ENCODE peak calls at places on chromosomes 12 and 14, in nine cellular contexts. H is sigmoid colon, R is transverse colon, P is A549, O is HepG2, T is tibial nerve, I is stomach, U is GM12878, L is suprapubic skin. B is an unnamed sample.

GRCh38 chr14:92340938-92341337 is 18.0 kb downstream of the SLC24A4 start:
- DNase-seq in L (no peak), T (no peak), H (no peak), I (no peak), P (no peak), R (no peak), U (no peak), O (no peak), B (no peak)

GRCh38 chr12:19841451-19841850 is 402.2 kb downstream of the AEBP2 start:
- DNase-seq in U (no peak), H (no peak), P (no peak), I (no peak), T (no peak), O (no peak), L (no peak), R (no peak), B (no peak)

GRCh38 chr12:123928897-123929296 is 43.7 kb downstream of the CCDC92 start:
- DNase-seq in O (no peak), I (no peak), P (no peak), T (no peak), U (no peak), R (no peak), L (no peak), H (no peak), B (no peak)

GRCh38 chr12:100798799-100799198 is 4.2 kb downstream of the ANO4 start:
- DNase-seq in T (no peak), R (no peak), H (no peak), U (no peak), O (no peak), I (no peak), P (no peak), L (no peak), B (no peak)

GRCh38 chr14:90642239-90642717 is 174.0 kb downstream of the TTC7B start:
- DNase-seq in T (no peak), H (no peak), U (no peak), I (no peak), P (no peak), R (no peak), O (peak; percentile 76), L (no peak), B (no peak)

GRCh38 chr12:71876400-71876799 is 36.8 kb downstream of the TBC1D15 start:
- DNase-seq in O (no peak), U (no peak), T (no peak), P (no peak), I (no peak), H (no peak), L (no peak), R (no peak), B (no peak)

GRCh38 chr12:89417246-89417977 is 65.1 kb upstream of the DUSP6 start:
- DNase-seq in I (no peak), L (no peak), T (no peak), R (no peak), H (no peak), U (no peak), P (no peak), O (no peak), B (no peak)

GRCh38 chr12:116532986-116533342 is 26.2 kb upstream of the MAP1LC3B2 start:
- DNase-seq in U (no peak), P (peak; percentile 69), I (no peak), R (no peak), H (no peak), O (no peak), L (no peak), T (no peak), B (no peak)

GRCh38 chr12:124513297-124513867 is 54.0 kb downstream of the NCOR2 start:
- DNase-seq in H (no peak), I (no peak), L (no peak), T (no peak), P (no peak), U (no peak), O (no peak), R (no peak), B (no peak)

GRCh38 chr12:49619286-49619685 is 4.1 kb upstream of the PRPF40B start:
- DNase-seq in H (no peak), T (no peak), R (no peak), P (no peak), I (no peak), U (no peak), O (no peak), L (no peak), B (no peak)

GRCh38 chr14:95252219-95252618 is 67.5 kb downstream of the CLMN start:
- DNase-seq in H (no peak), R (no peak), I (peak; percentile 28), P (no peak), O (no peak), U (no peak), L (no peak), T (no peak), B (no peak)

GRCh38 chr14:55938249-55938791 is 179.9 kb upstream of the PELI2 start:
- DNase-seq in H (peak; percentile 82), U (no peak), I (peak; percentile 58), P (no peak), L (no peak), O (no peak), T (no peak), R (peak; percentile 11), B (no peak)

GRCh38 chr14:22986508-22987054 is 4.2 kb upstream of the AJUBA start:
- DNase-seq in L (peak; percentile 93), H (peak; percentile 94), U (no peak), O (peak; percentile 93), R (peak; percentile 93), I (peak; percentile 93), P (peak; percentile 78), T (peak; percentile 90), B (peak; percentile 89)

GRCh38 chr14:63933110-63933509 is 80.3 kb downstream of the SYNE2 start:
- DNase-seq in R (no peak), H (no peak), I (no peak), O (no peak), T (no peak), P (no peak), U (peak; percentile 30), L (no peak), B (no peak)

GRCh38 chr14:80645667-80646413 is 295.7 kb downstream of the CEP128 start:
- DNase-seq in O (peak; percentile 16), T (no peak), R (no peak), U (no peak), H (no peak), I (no peak), L (no peak), P (no peak), B (no peak)

GRCh38 chr14:80644826-80645225 is 296.7 kb downstream of the CEP128 start:
- DNase-seq in P (no peak), O (no peak), T (no peak), U (no peak), H (no peak), L (no peak), I (no peak), R (no peak), B (no peak)
- TF ChIP-seq EP300 in P (no peak), O (no peak), T (no peak), U (no peak), H (no peak), L (no peak), I (no peak), R (no peak), B (no peak)

GRCh38 chr14:69769623-69770022 is 2.7 kb downstream of the SRSF5 start:
- DNase-seq in H (no peak), I (no peak), L (no peak), U (no peak), T (no peak), O (no peak), P (no peak), R (no peak), B (peak; percentile 21)

GRCh38 chr14:69766984-69767368 is at the start of gene SRSF5:
- DNase-seq in I (peak; percentile 97), T (peak; percentile 92), H (peak; percentile 99), L (peak; percentile 98), P (peak; percentile 89), O (peak; percentile 94), U (peak; percentile 88), R (peak; percentile 97), B (peak; percentile 96)

GRCh38 chr14:69768873-69769272 is 1.9 kb downstream of the SRSF5 start:
- DNase-seq in P (no peak), I (no peak), U (no peak), T (no peak), L (no peak), O (no peak), H (no peak), R (no peak), B (no peak)

GRCh38 chr14:69770559-69770958 is 3.6 kb downstream of the SRSF5 start:
- DNase-seq in O (no peak), U (no peak), P (no peak), R (no peak), H (no peak), I (no peak), T (no peak), L (no peak), B (no peak)

GRCh38 chr14:69767369-69767999 is 542 bp downstream of the SRSF5 start:
- DNase-seq in R (peak; percentile 92), T (peak; percentile 80), U (peak; percentile 61), O (peak; percentile 80), H (peak; percentile 94), P (peak; percentile 74), I (peak; percentile 91), L (peak; percentile 93), B (peak; percentile 89)
- H3K4me3 ChIP-seq in R (peak overlapping the region; percentile 91), T (peak overlapping the region; percentile 96), U (peak overlapping the region; percentile 88), O (peak overlapping the region; percentile 96), H (peak overlapping the region; percentile 72), P (peak overlapping the region; percentile 80), I (peak overlapping the region; percentile 75), L (peak overlapping the region; percentile 66), B (peak overlapping the region; percentile 100)

GRCh38 chr12:4645023-4645422 is 3.8 kb downstream of the AKAP3 start:
- DNase-seq in I (no peak), O (no peak), U (no peak), T (no peak), H (no peak), R (no peak), P (no peak), L (no peak), B (no peak)

GRCh38 chr12:4648099-4648498 is 752 bp downstream of the AKAP3 start:
- DNase-seq in U (no peak), H (no peak), O (no peak), I (no peak), P (no peak), L (no peak), R (no peak), T (no peak), B (no peak)

GRCh38 chr12:4653257-4653656 is 4.3 kb downstream of the NDUFA9 start:
- DNase-seq in U (no peak), H (no peak), R (no peak), P (no peak), T (no peak), L (no peak), O (no peak), I (no peak), B (no peak)

GRCh38 chr12:4649358-4649661 is 396 bp downstream of the NDUFA9 start:
- DNase-seq in H (no peak), I (no peak), T (no peak), L (no peak), O (peak; percentile 4), P (no peak), U (no peak), R (no peak), B (no peak)

GRCh38 chr12:4648499-4649357 is at the start of the genes AKAP3 and NDUFA9:
- DNase-seq in L (peak; percentile 85), T (peak; percentile 44), O (peak; percentile 72), I (peak; percentile 82), R (peak; percentile 86), U (peak; percentile 64), P (peak; percentile 67), H (peak; percentile 89), B (peak; percentile 78)
- TF ChIP-seq POLR2A in L (no peak), T (no peak), O (peak; percentile 89), I (no peak), R (peak; percentile 68), U (peak; percentile 95), P (peak; percentile 88), H (peak; percentile 48), B (no peak)

GRCh38 chr12:121132601-121133481 is at the start of gene P2RX7:
- DNase-seq in P (peak; percentile 59), T (peak; percentile 64), H (peak; percentile 91), O (no peak), I (peak; percentile 70), L (peak; percentile 86), U (peak; percentile 40), R (peak; percentile 82), B (peak; percentile 80)
- TF ChIP-seq EP300 in P (no peak), T (peak; percentile 30), H (no peak), O (no peak), I (no peak), L (no peak), U (no peak), R (no peak), B (no peak)